ENCODE peak calls at places on chromosomes 1 and 21, in ten cellular contexts. C, R, B, U, W, S, Z, M, K and I are unnamed samples.

GRCh38 chr1:107096690-107097089 is 40.2 kb downstream of the PRMT6 start:
- DNase-seq in C (no peak), R (no peak), B (no peak), U (no peak), W (no peak), S (no peak), Z (no peak), M (no peak), K (no peak), I (no peak)

GRCh38 chr1:217889401-217889800 is 258.3 kb downstream of the SPATA17 start:
- DNase-seq in C (no peak), R (no peak), B (no peak), U (no peak), W (no peak), S (no peak), Z (no peak), M (no peak), K (no peak), I (no peak)

GRCh38 chr1:185442065-185442464 is 125.0 kb upstream of the IVNS1ABP start:
- DNase-seq in C (no peak), R (no peak), B (no peak), U (no peak), W (no peak), S (no peak), Z (no peak), M (no peak), K (no peak), I (no peak)

GRCh38 chr1:153880962-153881361 is 41.8 kb downstream of the GATAD2B start:
- DNase-seq in C (no peak), R (no peak), B (peak), U (no peak), W (peak), S (peak), Z (peak), M (peak), K (peak), I (peak)

GRCh38 chr21:16108561-16109070 is 378.8 kb downstream of the USP25 start:
- DNase-seq in C (no peak), R (no peak), B (no peak), U (no peak), W (no peak), S (no peak), Z (no peak), M (no peak), K (no peak), I (no peak)

GRCh38 chr21:36434144-36434543 is 45.8 kb downstream of the CLDN14 start:
- DNase-seq in C (no peak), R (no peak), B (no peak), U (no peak), W (peak), S (no peak), Z (no peak), M (no peak), K (no peak), I (no peak)

GRCh38 chr1:95640746-95641145 is 406.7 kb downstream of the RWDD3 start:
- DNase-seq in C (no peak), R (no peak), B (peak), U (no peak), W (no peak), S (no peak), Z (peak), M (no peak), K (no peak), I (peak)

GRCh38 chr1:234659538-234659937 is 49.6 kb upstream of the IRF2BP2 start:
- DNase-seq in C (no peak), R (no peak), B (no peak), U (no peak), W (no peak), S (peak), Z (peak), M (no peak), K (peak), I (peak)

GRCh38 chr1:214331827-214332423 is 51.0 kb downstream of the SMYD2 start:
- DNase-seq in C (peak), R (no peak), B (no peak), U (peak), W (no peak), S (peak), Z (peak), M (no peak), K (peak), I (peak)

GRCh38 chr1:47210666-47211065 is 20.8 kb upstream of the PDZK1IP1 start:
- DNase-seq in C (no peak), R (no peak), B (no peak), U (no peak), W (no peak), S (peak), Z (no peak), M (no peak), K (no peak), I (no peak)

GRCh38 chr1:20701847-20702246 is 16.0 kb downstream of the KIF17 start:
- DNase-seq in C (no peak), R (no peak), B (no peak), U (no peak), W (no peak), S (no peak), Z (no peak), M (no peak), K (no peak), I (no peak)

GRCh38 chr21:36297555-36297937 is 22.5 kb upstream of the MORC3 start:
- DNase-seq in C (no peak), R (no peak), B (no peak), U (no peak), W (no peak), S (no peak), Z (no peak), M (no peak), K (no peak), I (no peak)

GRCh38 chr1:185768371-185768770 is 34.2 kb downstream of the HMCN1 start:
- DNase-seq in C (no peak), R (no peak), B (no peak), U (no peak), W (no peak), S (no peak), Z (no peak), M (no peak), K (no peak), I (no peak)

GRCh38 chr1:23057301-23057700 is 38.0 kb downstream of the KDM1A start:
- DNase-seq in C (no peak), R (no peak), B (no peak), U (no peak), W (no peak), S (no peak), Z (no peak), M (no peak), K (no peak), I (no peak)

GRCh38 chr1:77253211-77253610 is 28.6 kb upstream of the AK5 start:
- DNase-seq in C (no peak), R (no peak), B (no peak), U (no peak), W (no peak), S (no peak), Z (no peak), M (no peak), K (no peak), I (no peak)

GRCh38 chr1:61851849-61852692 is 109.8 kb downstream of the PATJ start:
- DNase-seq in C (no peak), R (no peak), B (peak), U (peak), W (no peak), S (peak), Z (peak), M (no peak), K (no peak), I (peak)